ENCODE peak calls at places on chromosomes 16 and 17, in four cellular contexts. W is heart left ventricle, S is prostate gland, I is sigmoid colon. K is an unnamed sample.

GRCh38 chr16:31411024-31411845 is 16.9 kb downstream of the COX6A2 start:
- DNase-seq in W (no peak), S (no peak), I (no peak), K (no peak)

GRCh38 chr16:50718761-50719400 is 23.0 kb upstream of the CYLD start:
- DNase-seq in W (no peak), S (peak), I (peak), K (no peak)

GRCh38 chr16:11032922-11033291 is 88.5 kb downstream of the CLEC16A start:
- DNase-seq in W (peak), S (no peak), I (peak), K (no peak)

GRCh38 chr17:83193336-83194188 is 114.2 kb downstream of the METRNL start:
- DNase-seq in W (no peak), S (no peak), I (peak), K (no peak)

GRCh38 chr16:88835383-88835782 is 21.4 kb downstream of the GALNS start:
- DNase-seq in W (no peak), S (no peak), I (peak), K (no peak)

GRCh38 chr17:45019177-45019711 is 32.2 kb downstream of the DCAKD start:
- DNase-seq in W (peak), S (no peak), I (peak), K (peak)

GRCh38 chr17:69502488-69502887 is 88.0 kb downstream of the MAP2K6 start:
- DNase-seq in W (no peak), S (no peak), I (no peak), K (no peak)

GRCh38 chr17:64115871-64116534 is 13.9 kb downstream of the ERN1 start:
- DNase-seq in W (no peak), S (no peak), I (no peak), K (no peak)

GRCh38 chr16:61382435-61382834 is 653.8 kb downstream of the CDH8 start:
- DNase-seq in W (no peak), S (no peak), I (no peak), K (no peak)

GRCh38 chr16:4769306-4769638 is 2.3 kb upstream of the ZNF500 start:
- DNase-seq in W (no peak), S (no peak), I (no peak), K (no peak)

GRCh38 chr16:4767872-4768548 is 1.0 kb upstream of the ZNF500 start:
- DNase-seq in W (no peak), S (no peak), I (peak), K (peak)

GRCh38 chr16:4771646-4772045 is 4.7 kb upstream of the ZNF500 start:
- DNase-seq in W (no peak), S (no peak), I (no peak), K (no peak)

GRCh38 chr16:4766875-4767628 is at the start of gene ZNF500:
- DNase-seq in W (peak), S (peak), I (peak), K (peak)

DNA sequence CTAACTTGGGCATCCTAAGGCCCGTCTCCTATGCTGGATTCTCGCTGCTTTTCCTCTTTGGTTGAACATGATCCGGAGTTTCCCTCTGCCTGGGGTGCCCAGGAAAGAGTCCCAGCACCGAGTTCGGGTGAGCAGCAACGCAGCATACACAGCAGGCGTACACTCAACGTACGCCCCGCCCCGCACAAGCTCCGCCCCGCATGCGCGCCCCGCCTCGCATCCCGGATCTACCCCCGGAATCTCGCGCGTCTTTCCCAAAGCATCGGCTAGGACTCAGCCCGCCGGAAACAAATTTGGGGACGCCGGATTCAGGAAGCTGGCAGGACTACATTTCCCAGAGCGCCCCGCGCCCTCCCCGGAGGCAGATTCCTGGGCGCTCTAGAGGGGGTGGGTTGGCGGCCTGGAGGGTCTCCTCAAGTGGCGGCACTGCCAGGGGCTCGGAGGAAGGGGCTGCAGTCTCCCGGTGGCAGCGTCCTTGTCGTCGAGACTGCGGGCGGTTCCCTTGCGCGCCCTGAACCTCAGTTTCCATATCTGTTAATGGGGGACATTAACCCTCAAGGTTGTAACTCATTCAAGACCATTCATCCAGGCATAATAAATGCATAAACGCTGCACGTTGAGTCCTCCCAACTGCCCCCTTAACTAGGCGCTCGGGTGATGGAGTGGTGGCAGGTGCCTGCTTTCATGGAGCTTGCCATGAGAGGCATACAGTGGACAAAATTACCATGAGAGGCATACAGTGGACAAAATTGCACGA is 1.8 kb upstream of the ZNF500 start:
- DNase-seq in W (peak), S (peak), I (peak), K (peak)
- TF ChIP-seq POLR2A in W (no peak), S (peak), I (peak), K (peak)

GRCh38 chr16:56609463-56609921 is 1.1 kb downstream of the MT2A start:
- DNase-seq in W (peak), S (peak), I (peak), K (peak)
- TF ChIP-seq POLR2A in W (no peak), S (peak), I (no peak), K (peak)

GRCh38 chr17:81039096-81039495 is 4.1 kb downstream of the BAIAP2 start:
- DNase-seq in W (peak), S (no peak), I (no peak), K (no peak)

GRCh38 chr17:81035389-81036127 is 607 bp downstream of the BAIAP2 start:
- DNase-seq in W (peak), S (no peak), I (no peak), K (peak)

GRCh38 chr17:81037783-81038733 is 3.1 kb downstream of the BAIAP2 start:
- DNase-seq in W (peak), S (no peak), I (no peak), K (no peak)

GRCh38 chr17:81036128-81036891 is 1.4 kb downstream of the BAIAP2 start:
- DNase-seq in W (peak), S (no peak), I (no peak), K (peak)

GRCh38 chr17:81037026-81037782 is 2.3 kb downstream of the BAIAP2 start:
- DNase-seq in W (peak), S (peak), I (peak), K (peak)
- TF ChIP-seq POLR2A in W (no peak), S (no peak), I (no peak), K (no peak)

GRCh38 chr17:50177983-50178834 is 12.4 kb downstream of the SGCA start:
- DNase-seq in W (peak), S (peak), I (peak), K (peak)
- TF ChIP-seq POLR2A in W (no peak), S (peak), I (no peak), K (no peak)

DNA sequence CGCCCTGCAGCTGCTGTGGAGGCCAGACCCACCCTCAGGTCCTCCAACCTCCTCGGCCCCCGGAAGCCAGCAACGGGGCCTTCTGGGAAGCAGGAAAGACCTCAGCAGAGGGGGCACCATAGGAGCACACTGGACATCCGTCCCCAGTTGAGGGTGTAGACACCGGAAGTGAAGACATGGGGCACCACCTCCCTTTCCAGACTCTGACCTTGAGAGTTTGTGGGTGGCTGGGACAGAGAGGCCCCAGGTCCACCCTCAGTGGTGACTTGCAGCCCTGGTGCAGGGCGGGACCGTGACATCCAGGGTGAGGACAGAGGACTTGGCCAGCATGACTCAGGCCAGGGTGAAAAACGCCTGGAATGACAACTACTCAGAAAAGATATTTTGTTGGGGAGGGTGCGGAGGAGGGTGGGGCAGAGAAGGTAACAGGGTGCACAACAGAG is 19.9 kb downstream of the CEP295NL start:
- DNase-seq in W (peak), S (no peak), I (peak), K (peak)
- TF ChIP-seq POLR2A in W (no peak), S (no peak), I (no peak), K (no peak)

DNA sequence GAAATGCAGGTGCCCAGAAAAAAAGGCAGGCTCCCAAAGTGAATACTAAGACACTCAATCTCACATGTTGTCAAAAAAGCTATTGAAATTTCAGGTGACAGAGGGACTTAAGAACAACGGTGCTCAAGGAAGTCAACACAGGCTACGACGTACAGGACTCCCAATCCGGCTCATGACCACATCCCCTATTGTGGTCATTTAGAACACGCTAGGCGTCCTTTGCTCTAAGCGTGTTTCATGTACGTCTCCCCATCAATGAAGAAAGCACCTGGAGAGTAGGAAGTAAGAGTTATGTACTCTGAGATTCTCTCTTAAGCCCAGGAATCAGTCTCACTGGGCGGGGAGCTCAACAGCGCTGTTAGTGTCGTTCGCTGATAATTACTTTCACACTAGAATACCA is 94.1 kb downstream of the MRM3 start:
- DNase-seq in W (no peak), S (no peak), I (no peak), K (no peak)
- TF ChIP-seq POLR2A in W (no peak), S (no peak), I (no peak), K (no peak)

GRCh38 chr17:29593546-29594440 is 861 bp downstream of the ANKRD13B start:
- DNase-seq in W (peak), S (no peak), I (peak), K (peak)

GRCh38 chr17:29590979-29591736 is 1.7 kb upstream of the GIT1 start:
- DNase-seq in W (peak), S (no peak), I (peak), K (peak)

GRCh38 chr17:29592850-29593545 is at the start of gene ANKRD13B:
- DNase-seq in W (peak), S (no peak), I (peak), K (no peak)

GRCh38 chr17:29590261-29590978 is 972 bp upstream of the GIT1 start:
- DNase-seq in W (peak), S (no peak), I (peak), K (peak)

GRCh38 chr17:29591737-29592624 is 951 bp upstream of the ANKRD13B start:
- DNase-seq in W (peak), S (peak), I (peak), K (peak)
- TF ChIP-seq POLR2A in W (no peak), S (peak), I (no peak), K (no peak)

GRCh38 chr17:59962739-59963318 is 1.7 kb downstream of the RNFT1 start:
- DNase-seq in W (no peak), S (no peak), I (no peak), K (no peak)

GRCh38 chr17:59963738-59964454 is 644 bp downstream of the RNFT1 start:
- DNase-seq in W (peak), S (peak), I (peak), K (peak)

GRCh38 chr17:59964455-59965328 is at the start of gene RNFT1:
- DNase-seq in W (peak), S (peak), I (peak), K (peak)
- TF ChIP-seq POLR2A in W (no peak), S (peak), I (peak), K (peak)

DNA sequence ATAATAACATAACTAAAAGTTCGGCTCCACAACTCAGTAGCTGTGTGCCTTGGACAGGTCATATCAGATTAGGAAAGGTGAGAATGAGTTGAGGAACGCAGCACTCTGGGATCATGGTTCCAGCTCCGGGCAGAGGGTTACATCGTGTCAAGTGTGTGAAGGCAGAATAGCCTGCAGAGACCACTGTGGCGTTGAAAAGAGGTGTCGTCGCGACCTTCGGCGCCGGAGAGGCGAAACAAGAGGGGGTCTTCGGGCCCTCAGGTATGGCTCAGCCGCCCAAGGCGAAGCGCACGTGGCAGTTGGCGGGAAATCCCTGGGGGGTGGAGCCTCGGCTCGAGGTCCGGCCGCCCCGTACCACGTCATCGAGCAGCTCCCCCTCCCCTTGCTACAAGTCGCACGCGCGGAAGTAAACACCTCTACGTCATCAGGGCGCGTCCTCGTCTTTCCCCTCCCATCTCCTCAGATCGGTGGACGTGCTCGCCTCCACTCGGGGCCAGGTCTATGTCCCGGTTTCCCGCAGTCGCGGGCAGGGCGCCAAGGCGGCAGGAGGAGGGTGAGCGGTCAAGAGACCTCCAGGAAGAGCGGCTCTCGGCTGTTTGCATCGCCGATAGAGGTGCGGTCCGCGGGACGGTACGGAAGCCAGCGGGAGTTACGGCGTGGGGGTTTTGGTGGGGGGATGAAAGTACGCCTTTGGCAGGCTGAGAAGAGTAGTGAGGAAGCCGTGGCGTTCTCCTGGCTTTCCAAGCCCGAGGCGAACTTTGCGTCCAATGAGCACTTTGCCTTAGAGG is at the start of gene DHX40:
- DNase-seq in W (peak), S (peak), I (peak), K (peak)
- TF ChIP-seq POLR2A in W (no peak), S (peak), I (peak), K (peak)

GRCh38 chr17:78779848-78780247 is 2.2 kb downstream of the CYTH1 start:
- DNase-seq in W (no peak), S (peak), I (peak), K (peak)

GRCh38 chr17:78777886-78778285 is 4.2 kb downstream of the CYTH1 start:
- DNase-seq in W (no peak), S (no peak), I (peak), K (no peak)

GRCh38 chr17:78771758-78772382 is 10.2 kb downstream of the CYTH1 start:
- DNase-seq in W (no peak), S (no peak), I (peak), K (no peak)

GRCh38 chr17:78774456-78774855 is 7.6 kb downstream of the CYTH1 start:
- DNase-seq in W (no peak), S (no peak), I (peak), K (no peak)

GRCh38 chr17:78774956-78775571 is 7.0 kb downstream of the CYTH1 start:
- DNase-seq in W (no peak), S (no peak), I (peak), K (peak)
- TF ChIP-seq POLR2A in W (no peak), S (no peak), I (no peak), K (no peak)